ENCODE peak calls at places on chromosomes 6 and 20, in nine cellular contexts. J is transverse colon, L is adrenal gland, R is ovary, H is H54, N is GM12892, P is erythroblast, U is IMR-90, M is uterus. Y is an unnamed sample.

GRCh38 chr6:13434455-13434775 is 53.0 kb downstream of the GFOD1 start:
- DNase-seq in J (no peak), L (no peak), R (no peak), H (no peak), N (no peak), P (no peak), U (no peak), M (no peak), Y (no peak)

GRCh38 chr6:167750956-167751358 is 75.8 kb upstream of the AFDN start:
- DNase-seq in J (peak; percentile 84), L (peak; percentile 64), R (no peak), H (no peak), N (no peak), P (no peak), U (no peak), M (no peak), Y (no peak)

GRCh38 chr20:62924567-62925419 is 1.5 kb downstream of the DIDO1 start:
- DNase-seq in J (peak; percentile 40), L (peak; percentile 36), R (no peak), H (no peak), N (no peak), P (peak; percentile 79), U (peak; percentile 34), M (no peak), Y (no peak)

GRCh38 chr20:36920334-36920730 is 31.2 kb downstream of the SAMHD1 start:
- DNase-seq in J (no peak), L (no peak), R (no peak), H (no peak), N (no peak), P (no peak), U (no peak), M (no peak), Y (no peak)

GRCh38 chr6:4819706-4820283 is 43.6 kb downstream of the CDYL start:
- DNase-seq in J (no peak), L (no peak), R (no peak), H (no peak), N (no peak), P (no peak), U (peak; percentile 49), M (no peak), Y (no peak)

GRCh38 chr6:14441371-14441781 is 323.8 kb downstream of the CD83 start:
- DNase-seq in J (no peak), L (no peak), R (no peak), H (no peak), N (no peak), P (no peak), U (peak; percentile 19), M (peak; percentile 22), Y (no peak)

GRCh38 chr20:8118735-8119134 is 13.3 kb upstream of the PLCB1 start:
- DNase-seq in J (no peak), L (no peak), R (no peak), H (no peak), N (no peak), P (no peak), U (no peak), M (no peak), Y (no peak)

GRCh38 chr6:159121387-159121955 is 47.7 kb upstream of the FNDC1 start:
- DNase-seq in J (no peak), L (no peak), R (no peak), H (no peak), N (no peak), P (no peak), U (no peak), M (no peak), Y (no peak)

GRCh38 chr6:158818580-158819212 is 472 bp downstream of the EZR start:
- DNase-seq in J (peak; percentile 73), L (peak; percentile 65), R (peak; percentile 75), H (peak; percentile 30), N (peak; percentile 53), P (peak; percentile 76), U (peak; percentile 65), M (peak; percentile 56), Y (no peak)

GRCh38 chr20:11895832-11896484 is 21.7 kb upstream of the BTBD3 start:
- DNase-seq in J (no peak), L (no peak), R (no peak), H (no peak), N (no peak), P (no peak), U (peak; percentile 45), M (no peak), Y (no peak)

DNA sequence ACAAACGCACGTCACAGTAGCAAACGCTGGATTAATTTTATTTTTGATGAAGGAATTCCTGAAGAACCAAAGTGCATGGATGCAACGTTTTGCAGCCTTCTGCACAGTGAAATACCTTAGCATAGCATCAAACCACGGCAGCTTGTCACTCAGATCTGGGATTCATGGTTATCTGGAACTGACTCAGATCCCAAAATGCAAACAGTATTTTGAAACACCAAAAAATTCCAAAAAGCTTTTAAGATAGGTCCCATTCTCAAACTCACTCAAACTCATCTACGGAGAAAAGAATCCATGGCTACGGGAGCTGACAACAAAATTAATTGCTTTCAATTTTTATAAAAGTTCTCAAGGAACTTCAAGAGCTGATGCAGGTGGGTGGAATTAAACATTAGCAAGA is 116.2 kb upstream of the SALL4 start:
- DNase-seq in J (no peak), L (no peak), R (no peak), H (no peak), N (no peak), P (no peak), U (no peak), M (no peak), Y (no peak)
- TF ChIP-seq POLR2A in J (no peak), L (no peak), R (no peak), H (no peak), N (no peak), P (no peak), U (no peak), M (no peak), Y (no peak)

GRCh38 chr6:30847971-30848441 is 36.3 kb upstream of the DDR1 start:
- DNase-seq in J (no peak), L (no peak), R (no peak), H (no peak), N (no peak), P (no peak), U (no peak), M (no peak), Y (no peak)
- TF ChIP-seq POLR2A in J (no peak), L (no peak), R (no peak), H (no peak), N (no peak), P (no peak), U (no peak), M (no peak), Y (no peak)

DNA sequence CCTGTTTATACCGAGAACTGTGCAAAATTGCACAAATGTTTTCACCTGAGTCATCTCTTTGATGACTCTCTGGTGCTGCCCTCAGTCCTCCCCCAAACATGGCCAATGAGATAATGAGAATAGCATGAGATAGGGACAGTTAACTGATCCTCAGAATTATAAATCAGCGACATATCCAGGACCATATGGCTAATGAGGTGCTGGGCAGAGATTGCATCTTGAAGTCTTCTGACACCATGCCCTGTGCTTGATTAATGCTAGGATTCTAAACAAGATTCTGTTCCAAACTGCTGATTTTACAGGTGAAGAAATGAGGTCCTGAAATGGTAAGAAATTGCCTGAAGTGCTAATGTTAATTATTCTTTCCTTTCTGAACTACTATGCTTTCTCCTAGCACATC is 13.1 kb downstream of the CLVS2 start:
- DNase-seq in J (no peak), L (no peak), R (no peak), H (no peak), N (no peak), P (no peak), U (no peak), M (no peak), Y (no peak)
- TF ChIP-seq POLR2A in J (no peak), L (no peak), R (no peak), H (no peak), N (no peak), P (no peak), U (no peak), M (no peak), Y (no peak)

DNA sequence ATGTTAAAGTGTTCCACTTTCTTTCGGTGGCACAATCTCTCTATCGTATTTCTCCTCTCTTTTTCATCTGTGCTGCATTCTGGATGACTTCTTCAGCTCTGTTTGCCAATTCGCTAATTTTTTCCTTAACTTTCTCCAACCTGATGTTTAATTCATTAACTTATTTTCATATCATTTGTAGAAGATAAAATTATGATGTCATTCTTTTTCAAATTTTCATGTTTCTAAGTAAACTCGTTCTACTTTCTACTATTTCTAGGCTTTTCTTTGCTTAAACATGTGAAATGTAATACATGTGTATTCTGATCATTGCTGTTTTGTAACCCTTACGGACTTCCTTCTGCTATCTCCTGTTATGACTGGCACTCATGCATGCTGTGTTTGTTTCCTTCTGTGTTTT is 648.4 kb downstream of the QKI start:
- DNase-seq in J (no peak), L (no peak), R (no peak), H (no peak), N (no peak), P (no peak), U (no peak), M (no peak), Y (no peak)
- TF ChIP-seq POLR2A in J (no peak), L (no peak), R (no peak), H (no peak), N (no peak), P (no peak), U (no peak), M (no peak), Y (no peak)

GRCh38 chr20:23047001-23047737 is 2.3 kb downstream of the THBD start:
- DNase-seq in J (no peak), L (no peak), R (no peak), H (no peak), N (no peak), P (no peak), U (no peak), M (no peak), Y (no peak)

GRCh38 chr20:23049201-23049932 is at the start of gene THBD:
- DNase-seq in J (peak; percentile 56), L (peak; percentile 82), R (peak; percentile 47), H (no peak), N (no peak), P (peak; percentile 68), U (peak; percentile 12), M (peak; percentile 51), Y (peak; percentile 95)

GRCh38 chr20:23047738-23048214 is 1.7 kb downstream of the THBD start:
- DNase-seq in J (no peak), L (no peak), R (no peak), H (no peak), N (no peak), P (peak; percentile 30), U (no peak), M (no peak), Y (no peak)

GRCh38 chr20:23049933-23050838 is 714 bp upstream of the THBD start:
- DNase-seq in J (no peak), L (peak; percentile 47), R (peak; percentile 40), H (peak; percentile 42), N (no peak), P (peak; percentile 67), U (no peak), M (no peak), Y (no peak)

GRCh38 chr20:23048283-23049200 is 930 bp downstream of the THBD start:
- DNase-seq in J (peak; percentile 37), L (peak; percentile 62), R (no peak), H (no peak), N (no peak), P (peak; percentile 78), U (peak; percentile 1), M (peak; percentile 22), Y (no peak)
- TF ChIP-seq POLR2A in J (no peak), L (no peak), R (no peak), H (no peak), N (no peak), P (no peak), U (no peak), M (no peak), Y (no peak)

GRCh38 chr20:57410398-57411323 is 19.5 kb downstream of the RBM38 start:
- DNase-seq in J (no peak), L (no peak), R (no peak), H (no peak), N (no peak), P (peak; percentile 85), U (no peak), M (no peak), Y (no peak)
- TF ChIP-seq POLR2A in J (no peak), L (no peak), R (no peak), H (no peak), N (no peak), P (peak; percentile 12), U (no peak), M (no peak), Y (no peak)

Y was measured in esophagus muscularis mucosa.